ENCODE peak calls at places on chromosomes 12 and 14, in eight cellular contexts. H is HFFc6; Y is Ammon's horn; X is amniotic stem cell; G is stimulated activated CD8-positive, alpha-beta memory T cell treated with anti-CD3 and anti-CD28 coated beads, Interleukin-15, amount 100 ng/mL, for 24 hours; S is HL-60; I is NCI-H460; Q is A549. O is an unnamed sample.

GRCh38 chr14:73729015-73729330 is 14.8 kb upstream of the PNMA1 start:
- DNase-seq in X (no peak), G (no peak), I (no peak), H (no peak), Y (no peak), Q (no peak), S (no peak), O (no peak)

GRCh38 chr14:75514673-75515630 is 7.3 kb upstream of the BATF start:
- DNase-seq in X (no peak), Q (no peak), S (no peak), H (no peak), I (no peak), Y (peak), G (no peak), O (no peak)

GRCh38 chr14:85060116-85060515 is 469.8 kb upstream of the FLRT2 start:
- DNase-seq in Q (no peak), H (no peak), G (no peak), S (no peak), I (no peak), X (no peak), Y (no peak), O (no peak)

GRCh38 chr12:103930787-103931536 is 752 bp downstream of the HSP90B1 start:
- DNase-seq in Q (peak), I (no peak), S (no peak), H (no peak), X (no peak), Y (peak), G (no peak), O (peak)

GRCh38 chr14:37172936-37173613 is 669 bp upstream of the SLC25A21 start:
- DNase-seq in S (no peak), Q (no peak), H (no peak), G (no peak), X (no peak), Y (no peak), I (no peak), O (no peak)

GRCh38 chr12:106519587-106519986 is 63.2 kb upstream of the RFX4 start:
- DNase-seq in X (no peak), S (no peak), Q (no peak), G (no peak), Y (no peak), I (no peak), H (no peak), O (no peak)

GRCh38 chr12:5039815-5040214 is 3.9 kb upstream of the KCNA5 start:
- DNase-seq in S (no peak), H (no peak), Q (no peak), I (no peak), Y (no peak), X (no peak), G (no peak), O (no peak)

GRCh38 chr14:104105822-104106470 is 20.4 kb downstream of the ASPG start:
- DNase-seq in Q (no peak), Y (no peak), S (no peak), G (no peak), I (no peak), H (no peak), X (no peak), O (no peak)

GRCh38 chr12:88578821-88579518 is 1.3 kb downstream of the KITLG start:
- DNase-seq in I (peak), H (peak), Y (no peak), G (no peak), Q (peak), S (no peak), X (no peak), O (no peak)

GRCh38 chr12:79296871-79297270 is 393.9 kb downstream of the PAWR start:
- DNase-seq in H (no peak), Q (no peak), Y (no peak), G (no peak), X (no peak), S (no peak), I (no peak), O (no peak)

GRCh38 chr12:86137936-86138335 is 118.3 kb downstream of the MGAT4C start:
- DNase-seq in S (no peak), Q (peak), G (no peak), Y (no peak), H (no peak), I (no peak), X (peak), O (no peak)

GRCh38 chr14:100855256-100855930 is 29.5 kb downstream of the MEG3 start:
- DNase-seq in Q (peak), X (no peak), I (no peak), H (no peak), Y (no peak), G (no peak), S (no peak), O (no peak)

GRCh38 chr12:104865080-104865479 is 93.0 kb downstream of the SLC41A2 start:
- DNase-seq in Y (peak), G (no peak), S (peak), I (no peak), H (no peak), X (no peak), Q (no peak), O (no peak)

GRCh38 chr12:87679262-87679661 is 349.9 kb downstream of the C12orf50 start:
- DNase-seq in I (no peak), X (no peak), Q (no peak), S (no peak), G (no peak), H (no peak), Y (no peak), O (no peak)

O was measured in breast epithelium.